ENCODE peak calls at places on chromosomes 12 and 14, in six cellular contexts. One of them, this sample, is unnamed.
A peak's percentile ranks its signal among the peaks of the same experiment; 100 is the strongest.

GRCh38 chr14:68841030-68841809 is 48.4 kb upstream of the ZFP36L1 start:
- DNase-seq in tibial nerve: no peak
- DNase-seq in body of pancreas: no peak
- DNase-seq in CD8-positive, alpha-beta T cell: no peak
- DNase-seq in fibroblast of lung: peak; percentile 90
- DNase-seq in cardiac muscle cell: no peak
- DNase-seq in this sample: no peak

GRCh38 chr12:65335021-65335714 is 56.7 kb downstream of the MSRB3 start:
- DNase-seq in body of pancreas: no peak
- DNase-seq in fibroblast of lung: peak; percentile 95
- DNase-seq in tibial nerve: no peak
- DNase-seq in cardiac muscle cell: no peak
- DNase-seq in CD8-positive, alpha-beta T cell: no peak
- DNase-seq in this sample: no peak

GRCh38 chr12:13223941-13224340 is 27.4 kb downstream of the EMP1 start:
- DNase-seq in CD8-positive, alpha-beta T cell: no peak
- DNase-seq in body of pancreas: no peak
- DNase-seq in cardiac muscle cell: no peak
- DNase-seq in fibroblast of lung: no peak
- DNase-seq in tibial nerve: no peak
- DNase-seq in this sample: no peak

GRCh38 chr14:60722836-60723217 is 1.3 kb downstream of the SIX4 start:
- DNase-seq in tibial nerve: no peak
- DNase-seq in fibroblast of lung: peak; percentile 25
- DNase-seq in body of pancreas: peak; percentile 20
- DNase-seq in CD8-positive, alpha-beta T cell: no peak
- DNase-seq in cardiac muscle cell: peak; percentile 65
- DNase-seq in this sample: no peak

GRCh38 chr14:68269136-68269535 is 449.6 kb downstream of the RAD51B start:
- DNase-seq in body of pancreas: no peak
- DNase-seq in fibroblast of lung: no peak
- DNase-seq in cardiac muscle cell: no peak
- DNase-seq in tibial nerve: no peak
- DNase-seq in CD8-positive, alpha-beta T cell: no peak
- DNase-seq in this sample: no peak

GRCh38 chr12:65905941-65906471 is 81.7 kb downstream of the HMGA2 start:
- DNase-seq in body of pancreas: no peak
- DNase-seq in CD8-positive, alpha-beta T cell: no peak
- DNase-seq in cardiac muscle cell: no peak
- DNase-seq in tibial nerve: no peak
- DNase-seq in fibroblast of lung: no peak
- DNase-seq in this sample: no peak

GRCh38 chr14:35342160-35343010 is 50.2 kb downstream of the PSMA6 start:
- DNase-seq in body of pancreas: peak; percentile 54
- DNase-seq in tibial nerve: no peak
- DNase-seq in CD8-positive, alpha-beta T cell: no peak
- DNase-seq in cardiac muscle cell: peak; percentile 27
- DNase-seq in fibroblast of lung: peak; percentile 76
- DNase-seq in this sample: no peak

GRCh38 chr14:64812412-64812811 is 67.3 kb downstream of the SPTB start:
- DNase-seq in cardiac muscle cell: peak; percentile 20
- DNase-seq in fibroblast of lung: no peak
- DNase-seq in CD8-positive, alpha-beta T cell: no peak
- DNase-seq in body of pancreas: peak; percentile 63
- DNase-seq in tibial nerve: no peak
- DNase-seq in this sample: peak; percentile 78

GRCh38 chr14:90111895-90112534 is 50.2 kb downstream of the KCNK13 start:
- DNase-seq in CD8-positive, alpha-beta T cell: no peak
- DNase-seq in fibroblast of lung: peak; percentile 5
- DNase-seq in cardiac muscle cell: no peak
- DNase-seq in tibial nerve: no peak
- DNase-seq in body of pancreas: no peak
- DNase-seq in this sample: no peak

GRCh38 chr12:122187466-122187865 is 4.5 kb downstream of the LRRC43 start:
- DNase-seq in CD8-positive, alpha-beta T cell: no peak
- DNase-seq in cardiac muscle cell: no peak
- DNase-seq in tibial nerve: no peak
- DNase-seq in body of pancreas: no peak
- DNase-seq in fibroblast of lung: no peak
- DNase-seq in this sample: no peak

GRCh38 chr12:16385779-16386646 is 38.6 kb downstream of the MGST1 start:
- DNase-seq in cardiac muscle cell: peak; percentile 77
- DNase-seq in CD8-positive, alpha-beta T cell: no peak
- DNase-seq in tibial nerve: no peak
- DNase-seq in body of pancreas: peak; percentile 56
- DNase-seq in fibroblast of lung: peak; percentile 84
- DNase-seq in this sample: no peak

GRCh38 chr12:68358532-68359485 is 26.6 kb upstream of the MDM1 start:
- DNase-seq in body of pancreas: peak; percentile 62
- DNase-seq in CD8-positive, alpha-beta T cell: peak; percentile 57
- DNase-seq in cardiac muscle cell: peak; percentile 72
- DNase-seq in tibial nerve: peak; percentile 40
- DNase-seq in fibroblast of lung: peak; percentile 84
- DNase-seq in this sample: peak; percentile 76

GRCh38 chr12:57229041-57229633 is 374 bp upstream of the SHMT2 start:
- DNase-seq in body of pancreas: no peak
- DNase-seq in tibial nerve: no peak
- DNase-seq in fibroblast of lung: no peak
- DNase-seq in CD8-positive, alpha-beta T cell: no peak
- DNase-seq in cardiac muscle cell: no peak
- DNase-seq in this sample: no peak

GRCh38 chr14:30223385-30223785 is 295.7 kb upstream of the PRKD1 start:
- DNase-seq in cardiac muscle cell: no peak
- DNase-seq in tibial nerve: peak; percentile 48
- DNase-seq in body of pancreas: peak; percentile 92
- DNase-seq in CD8-positive, alpha-beta T cell: no peak
- DNase-seq in fibroblast of lung: peak; percentile 95
- DNase-seq in this sample: no peak
- H3K27ac ChIP-seq in cardiac muscle cell: no peak overlapping the region
- H3K27ac ChIP-seq in tibial nerve: no peak overlapping the region
- H3K27ac ChIP-seq in body of pancreas: peak overlapping the region; percentile 81
- H3K27ac ChIP-seq in CD8-positive, alpha-beta T cell: no peak overlapping the region
- H3K27ac ChIP-seq in fibroblast of lung: peak overlapping the region; percentile 1
- H3K27ac ChIP-seq in this sample: no peak overlapping the region

DNA sequence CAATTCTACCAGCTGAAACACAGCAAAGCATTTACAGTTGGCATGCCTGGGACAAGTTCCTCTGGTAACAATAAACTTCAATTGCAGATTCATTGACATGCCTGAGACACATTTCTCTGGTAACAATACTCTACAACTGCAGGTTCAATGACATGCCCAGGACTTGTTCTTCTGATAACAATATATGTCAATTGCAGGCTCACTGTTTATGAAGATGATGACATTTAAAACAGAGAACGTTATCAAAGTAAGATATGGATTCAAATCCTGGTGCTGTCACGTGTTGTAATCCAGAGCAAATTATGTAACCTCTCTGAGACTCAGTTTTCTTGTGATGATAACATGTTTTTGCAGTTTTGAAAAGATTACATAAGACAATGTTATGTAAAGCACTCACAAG is 20.5 kb downstream of the KITLG start:
- DNase-seq in fibroblast of lung: no peak
- DNase-seq in cardiac muscle cell: no peak
- DNase-seq in CD8-positive, alpha-beta T cell: no peak
- DNase-seq in body of pancreas: no peak
- DNase-seq in tibial nerve: no peak
- DNase-seq in this sample: no peak
- H3K4me1 ChIP-seq in fibroblast of lung: peaks cover 7% of the 10 kb centered on the region
- H3K4me1 ChIP-seq in cardiac muscle cell: peaks cover 8% of the 10 kb centered on the region
- H3K4me1 ChIP-seq in CD8-positive, alpha-beta T cell: no peaks in the 10 kb centered on the region
- H3K4me1 ChIP-seq in body of pancreas: peaks cover under 1% of the 10 kb centered on the region
- H3K4me1 ChIP-seq in tibial nerve: peaks cover 28% of the 10 kb centered on the region
- H3K4me1 ChIP-seq in this sample: no peaks in the 10 kb centered on the region

GRCh38 chr14:105530446-105531087 is 4.2 kb downstream of the TMEM121 start:
- DNase-seq in fibroblast of lung: no peak
- DNase-seq in CD8-positive, alpha-beta T cell: no peak
- DNase-seq in body of pancreas: no peak
- DNase-seq in cardiac muscle cell: no peak
- DNase-seq in tibial nerve: no peak
- DNase-seq in this sample: no peak

GRCh38 chr14:105528859-105529505 is 2.6 kb downstream of the TMEM121 start:
- DNase-seq in body of pancreas: no peak
- DNase-seq in CD8-positive, alpha-beta T cell: no peak
- DNase-seq in fibroblast of lung: no peak
- DNase-seq in tibial nerve: no peak
- DNase-seq in cardiac muscle cell: no peak
- DNase-seq in this sample: no peak

GRCh38 chr14:105531088-105531957 is 4.9 kb downstream of the TMEM121 start:
- DNase-seq in cardiac muscle cell: no peak
- DNase-seq in tibial nerve: no peak
- DNase-seq in fibroblast of lung: no peak
- DNase-seq in body of pancreas: no peak
- DNase-seq in CD8-positive, alpha-beta T cell: no peak
- DNase-seq in this sample: no peak

GRCh38 chr14:105528197-105528858 is 1.9 kb downstream of the TMEM121 start:
- DNase-seq in CD8-positive, alpha-beta T cell: peak; percentile 72
- DNase-seq in fibroblast of lung: peak; percentile 64
- DNase-seq in body of pancreas: peak; percentile 82
- DNase-seq in cardiac muscle cell: peak; percentile 49
- DNase-seq in tibial nerve: peak; percentile 59
- DNase-seq in this sample: peak; percentile 69

GRCh38 chr14:105529506-105530445 is 3.4 kb downstream of the TMEM121 start:
- DNase-seq in body of pancreas: no peak
- DNase-seq in cardiac muscle cell: no peak
- DNase-seq in tibial nerve: no peak
- DNase-seq in fibroblast of lung: no peak
- DNase-seq in CD8-positive, alpha-beta T cell: no peak
- DNase-seq in this sample: no peak
- H3K4me3 ChIP-seq in body of pancreas: no peak overlapping the region
- H3K4me3 ChIP-seq in cardiac muscle cell: no peak overlapping the region
- H3K4me3 ChIP-seq in tibial nerve: no peak overlapping the region
- H3K4me3 ChIP-seq in fibroblast of lung: no peak overlapping the region
- H3K4me3 ChIP-seq in CD8-positive, alpha-beta T cell: peak overlapping the region; percentile 63
- H3K4me3 ChIP-seq in this sample: peak overlapping the region; percentile 52

DNA sequence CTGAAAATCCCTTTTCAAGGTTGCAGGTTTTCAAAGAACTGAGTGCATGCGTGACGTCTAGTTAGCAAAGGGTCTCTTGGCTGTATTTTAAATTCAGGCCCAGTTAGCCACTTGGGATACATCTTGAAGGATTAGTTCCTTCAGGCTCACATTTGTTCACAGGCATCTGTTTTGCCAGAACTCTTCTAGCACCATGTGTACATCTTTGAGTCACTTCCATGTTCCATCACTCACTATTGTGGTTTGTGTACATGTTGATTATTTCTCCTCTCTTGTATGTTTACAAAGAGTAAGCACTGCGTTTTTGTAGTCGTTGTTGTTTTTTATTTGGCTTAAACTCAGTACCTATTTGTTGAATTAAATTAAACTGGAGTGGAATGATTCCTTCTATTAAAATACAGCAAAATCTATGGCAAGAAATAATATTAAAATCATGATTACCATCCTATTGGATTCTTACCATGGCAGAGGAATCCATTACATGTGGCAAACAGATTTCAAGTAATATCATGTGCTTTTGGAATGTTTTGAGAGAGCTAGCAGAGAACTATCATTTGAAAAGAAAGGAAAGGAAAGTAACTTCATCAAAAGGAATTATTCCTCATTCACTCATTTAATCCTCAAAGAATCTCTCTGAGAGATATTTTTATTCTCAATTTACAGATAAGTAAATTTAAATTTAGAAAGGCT is 438.9 kb upstream of the FAR2 start:
- DNase-seq in cardiac muscle cell: no peak
- DNase-seq in fibroblast of lung: peak; percentile 8
- DNase-seq in body of pancreas: no peak
- DNase-seq in CD8-positive, alpha-beta T cell: no peak
- DNase-seq in tibial nerve: no peak
- DNase-seq in this sample: no peak
- H3K27ac ChIP-seq in cardiac muscle cell: no peak overlapping the region
- H3K27ac ChIP-seq in fibroblast of lung: no peak overlapping the region
- H3K27ac ChIP-seq in body of pancreas: no peak overlapping the region
- H3K27ac ChIP-seq in CD8-positive, alpha-beta T cell: no peak overlapping the region
- H3K27ac ChIP-seq in tibial nerve: no peak overlapping the region
- H3K27ac ChIP-seq in this sample: no peak overlapping the region

GRCh38 chr12:132347471-132347855 is 18.1 kb upstream of the GALNT9 start:
- DNase-seq in fibroblast of lung: no peak
- DNase-seq in tibial nerve: no peak
- DNase-seq in CD8-positive, alpha-beta T cell: no peak
- DNase-seq in body of pancreas: no peak
- DNase-seq in cardiac muscle cell: no peak
- DNase-seq in this sample: no peak

GRCh38 chr12:132346496-132347470 is 17.4 kb upstream of the GALNT9 start:
- DNase-seq in CD8-positive, alpha-beta T cell: no peak
- DNase-seq in fibroblast of lung: no peak
- DNase-seq in body of pancreas: no peak
- DNase-seq in tibial nerve: no peak
- DNase-seq in cardiac muscle cell: no peak
- DNase-seq in this sample: no peak

GRCh38 chr12:132348176-132348575 is 18.8 kb upstream of the GALNT9 start:
- DNase-seq in body of pancreas: no peak
- DNase-seq in fibroblast of lung: no peak
- DNase-seq in tibial nerve: no peak
- DNase-seq in cardiac muscle cell: no peak
- DNase-seq in CD8-positive, alpha-beta T cell: no peak
- DNase-seq in this sample: no peak

GRCh38 chr12:132351751-132352495 is 22.5 kb upstream of the GALNT9 start:
- DNase-seq in fibroblast of lung: no peak
- DNase-seq in CD8-positive, alpha-beta T cell: no peak
- DNase-seq in tibial nerve: no peak
- DNase-seq in body of pancreas: no peak
- DNase-seq in cardiac muscle cell: no peak
- DNase-seq in this sample: no peak

GRCh38 chr12:132349501-132350131 is 20.2 kb upstream of the GALNT9 start:
- DNase-seq in fibroblast of lung: no peak
- DNase-seq in body of pancreas: no peak
- DNase-seq in tibial nerve: no peak
- DNase-seq in CD8-positive, alpha-beta T cell: no peak
- DNase-seq in cardiac muscle cell: no peak
- DNase-seq in this sample: no peak
- H3K4me1 ChIP-seq in fibroblast of lung: no peaks in the 10 kb centered on the region
- H3K4me1 ChIP-seq in body of pancreas: no peaks in the 10 kb centered on the region
- H3K4me1 ChIP-seq in tibial nerve: no peaks in the 10 kb centered on the region
- H3K4me1 ChIP-seq in CD8-positive, alpha-beta T cell: no peaks in the 10 kb centered on the region
- H3K4me1 ChIP-seq in cardiac muscle cell: no peaks in the 10 kb centered on the region
- H3K4me1 ChIP-seq in this sample: no peaks in the 10 kb centered on the region

GRCh38 chr12:70217416-70217815 is 25.8 kb upstream of the CNOT2 start:
- DNase-seq in body of pancreas: no peak
- DNase-seq in tibial nerve: no peak
- DNase-seq in fibroblast of lung: no peak
- DNase-seq in CD8-positive, alpha-beta T cell: no peak
- DNase-seq in cardiac muscle cell: no peak
- DNase-seq in this sample: no peak

GRCh38 chr12:70221626-70222025 is 21.6 kb upstream of the CNOT2 start:
- DNase-seq in tibial nerve: no peak
- DNase-seq in fibroblast of lung: no peak
- DNase-seq in body of pancreas: no peak
- DNase-seq in cardiac muscle cell: no peak
- DNase-seq in CD8-positive, alpha-beta T cell: no peak
- DNase-seq in this sample: no peak
- H3K4me3 ChIP-seq in tibial nerve: no peak overlapping the region
- H3K4me3 ChIP-seq in fibroblast of lung: no peak overlapping the region
- H3K4me3 ChIP-seq in body of pancreas: no peak overlapping the region
- H3K4me3 ChIP-seq in cardiac muscle cell: no peak overlapping the region
- H3K4me3 ChIP-seq in CD8-positive, alpha-beta T cell: no peak overlapping the region
- H3K4me3 ChIP-seq in this sample: no peak overlapping the region

This sample was measured in CD4-positive, alpha-beta memory T cell.